ENCODE peak calls at places on chromosomes 5 and 9, in seven cellular contexts. I is heart right ventricle, F is BE2C, O is left ventricle myocardium inferior, R is cardiac muscle cell, D is left lung, N is lung. H is an unnamed sample.

GRCh38 chr9:18442629-18443491 is 31.1 kb upstream of the ADAMTSL1 start:
- DNase-seq in I (peak; percentile 74), F (peak; percentile 66), O (peak; percentile 72), R (peak; percentile 78), D (peak; percentile 59), N (peak; percentile 50), H (peak; percentile 75)

GRCh38 chr9:114291064-114291474 is 31.8 kb upstream of the ORM1 start:
- DNase-seq in I (peak; percentile 62), F (peak; percentile 71), O (peak; percentile 65), R (peak; percentile 69), D (peak; percentile 89), N (peak; percentile 68), H (peak; percentile 76)

GRCh38 chr5:72268753-72269410 is 51.2 kb downstream of the MRPS27 start:
- DNase-seq in I (peak; percentile 19), F (peak; percentile 82), O (no peak), R (peak; percentile 62), D (no peak), N (peak; percentile 33), H (peak; percentile 19)

GRCh38 chr9:133990366-133991210 is 1.5 kb downstream of the VAV2 start:
- DNase-seq in I (no peak), F (peak; percentile 59), O (no peak), R (peak; percentile 40), D (peak; percentile 78), N (peak; percentile 42), H (peak; percentile 78)

GRCh38 chr5:77356740-77357139 is 135.4 kb downstream of the WDR41 start:
- DNase-seq in I (no peak), F (peak; percentile 55), O (no peak), R (no peak), D (no peak), N (no peak), H (no peak)

GRCh38 chr5:167356374-167356773 is 935.1 kb upstream of the WWC1 start:
- DNase-seq in I (no peak), F (no peak), O (no peak), R (no peak), D (no peak), N (no peak), H (no peak)

GRCh38 chr5:122262107-122262506 is 49.9 kb upstream of the SNCAIP start:
- DNase-seq in I (no peak), F (no peak), O (no peak), R (no peak), D (no peak), N (no peak), H (no peak)

GRCh38 chr5:133739381-133739780 is 127.0 kb upstream of the FSTL4 start:
- DNase-seq in I (no peak), F (no peak), O (no peak), R (no peak), D (no peak), N (no peak), H (no peak)

GRCh38 chr5:98372351-98372750 is 401.1 kb upstream of the RGMB start:
- DNase-seq in I (no peak), F (no peak), O (no peak), R (no peak), D (no peak), N (no peak), H (no peak)

GRCh38 chr5:26282190-26282589 is 756.2 kb downstream of the CDH9 start:
- DNase-seq in I (no peak), F (no peak), O (no peak), R (no peak), D (no peak), N (no peak), H (no peak)

GRCh38 chr9:106860731-106861584 is 2.0 kb upstream of the ZNF462 start:
- DNase-seq in I (peak; percentile 32), F (peak; percentile 20), O (peak; percentile 42), R (peak; percentile 49), D (peak; percentile 82), N (peak; percentile 45), H (no peak)

GRCh38 chr5:179243333-179243732 is 101.9 kb downstream of the ADAMTS2 start:
- DNase-seq in I (no peak), F (no peak), O (no peak), R (no peak), D (peak; percentile 4), N (no peak), H (peak; percentile 7)

GRCh38 chr9:98129451-98129881 is 10.4 kb upstream of the TRIM14 start:
- DNase-seq in I (no peak), F (no peak), O (no peak), R (no peak), D (no peak), N (peak; percentile 44), H (no peak)

GRCh38 chr9:117704597-117704996 is 394 bp downstream of the TLR4 start:
- DNase-seq in I (no peak), F (no peak), O (no peak), R (no peak), D (no peak), N (no peak), H (no peak)

GRCh38 chr5:56410696-56411095 is 177.6 kb upstream of the ANKRD55 start:
- DNase-seq in I (no peak), F (no peak), O (no peak), R (no peak), D (no peak), N (no peak), H (no peak)

GRCh38 chr9:13095056-13095455 is 184.4 kb downstream of the MPDZ start:
- DNase-seq in I (no peak), F (no peak), O (no peak), R (no peak), D (no peak), N (no peak), H (no peak)

GRCh38 chr9:91837982-91838731 is 111.9 kb downstream of the ROR2 start:
- DNase-seq in I (peak; percentile 31), F (peak; percentile 75), O (peak; percentile 51), R (peak; percentile 65), D (peak; percentile 86), N (peak; percentile 82), H (no peak)

GRCh38 chr5:74642543-74642863 is 2.0 kb upstream of the ENC1 start:
- DNase-seq in I (no peak), F (no peak), O (no peak), R (no peak), D (no peak), N (no peak), H (no peak)
- H3K4me1 ChIP-seq in I (peaks cover 13% of the 10 kb centered on the region), F (peaks cover 16% of the 10 kb centered on the region), O (peaks cover 65% of the 10 kb centered on the region), R (no peaks in the 10 kb centered on the region), D (peaks cover 19% of the 10 kb centered on the region), N (peaks cover 9% of the 10 kb centered on the region), H (no peaks in the 10 kb centered on the region)

GRCh38 chr5:141121563-141121962 is at the start of gene PCDHB4:
- DNase-seq in I (peak; percentile 45), F (peak; percentile 74), O (no peak), R (no peak), D (no peak), N (no peak), H (no peak)
- TF ChIP-seq CTCF in I (no peak), F (peak; percentile 81), O (peak; percentile 42), R (no peak), D (no peak), N (no peak), H (no peak)

GRCh38 chr9:21970001-21970799 is 24.0 kb downstream of the CDKN2A start:
- DNase-seq in I (no peak), F (no peak), O (no peak), R (no peak), D (no peak), N (no peak), H (no peak)
- H3K27me3 ChIP-seq in I (peaks cover 100% of the 10 kb centered on the region), F (peaks cover 4% of the 10 kb centered on the region), O (peaks cover 100% of the 10 kb centered on the region), R (peaks cover 100% of the 10 kb centered on the region), D (peaks cover 100% of the 10 kb centered on the region), N (peaks cover 4% of the 10 kb centered on the region), H (peaks cover 9% of the 10 kb centered on the region)

DNA sequence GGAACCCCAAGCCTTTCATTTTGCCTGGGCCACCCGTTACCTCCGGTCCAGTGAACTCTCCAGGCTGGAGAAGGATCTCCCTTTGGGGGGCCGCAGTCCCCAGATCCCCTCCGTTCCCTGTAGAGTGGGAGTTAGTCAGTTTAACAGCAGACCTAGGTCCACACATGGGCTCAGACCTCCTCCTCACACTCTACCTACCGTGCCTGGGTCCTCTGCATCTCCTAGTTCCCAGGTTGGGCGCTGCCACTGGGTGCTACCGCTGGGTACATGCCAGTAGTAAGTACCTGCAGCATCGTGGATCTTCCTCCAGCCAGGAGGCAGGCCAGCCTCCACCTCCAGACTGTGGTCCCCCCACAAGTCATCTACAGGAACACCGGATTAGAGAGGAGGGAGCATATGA is 844 bp downstream of the APBB3 start:
- DNase-seq in I (no peak), F (no peak), O (no peak), R (no peak), D (no peak), N (no peak), H (no peak)
- H3K4me1 ChIP-seq in I (peaks cover 22% of the 10 kb centered on the region), F (peaks cover 4% of the 10 kb centered on the region), O (peaks cover 68% of the 10 kb centered on the region), R (peaks cover 14% of the 10 kb centered on the region), D (peaks cover 17% of the 10 kb centered on the region), N (peaks cover 32% of the 10 kb centered on the region), H (peaks cover 62% of the 10 kb centered on the region)

GRCh38 chr9:137178201-137178938 is 6.5 kb upstream of the TMEM210 start:
- DNase-seq in I (no peak), F (no peak), O (no peak), R (no peak), D (no peak), N (no peak), H (no peak)
- TF ChIP-seq CTCF in I (no peak), F (no peak), O (no peak), R (no peak), D (no peak), N (no peak), H (no peak)

GRCh38 chr5:115770466-115770865 is 46.0 kb downstream of the CDO1 start:
- DNase-seq in I (no peak), F (peak; percentile 31), O (no peak), R (peak; percentile 16), D (no peak), N (no peak), H (no peak)

GRCh38 chr5:115773010-115773580 is 43.4 kb downstream of the CDO1 start:
- DNase-seq in I (peak; percentile 44), F (no peak), O (peak; percentile 14), R (no peak), D (no peak), N (no peak), H (no peak)

GRCh38 chr5:115766608-115767007 is 49.9 kb downstream of the CDO1 start:
- DNase-seq in I (no peak), F (no peak), O (no peak), R (no peak), D (no peak), N (no peak), H (no peak)

DNA sequence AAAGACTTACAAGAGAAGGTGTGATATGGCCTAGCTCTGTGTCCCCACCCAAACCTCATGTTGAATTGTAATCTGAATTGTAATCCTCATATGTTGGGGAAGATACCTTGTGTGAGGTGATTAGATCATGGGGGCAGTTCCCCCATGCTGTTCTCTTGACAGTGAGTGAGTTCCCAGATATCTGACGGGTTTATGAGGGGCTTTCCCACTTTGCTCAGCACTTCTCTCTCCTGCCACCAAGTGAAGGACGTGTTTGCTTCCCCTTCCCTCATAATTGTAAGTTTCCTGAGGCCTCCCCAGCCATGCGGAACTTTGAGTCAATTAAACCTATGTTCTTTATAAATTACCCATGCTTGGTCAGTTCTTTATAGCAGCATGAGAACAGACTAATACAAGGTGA is 49.0 kb downstream of the CDO1 start:
- DNase-seq in I (no peak), F (no peak), O (no peak), R (no peak), D (no peak), N (no peak), H (no peak)
- H3K27me3 ChIP-seq in I (no peaks in the 10 kb centered on the region), F (no peaks in the 10 kb centered on the region), O (no peaks in the 10 kb centered on the region), R (no peaks in the 10 kb centered on the region), D (no peaks in the 10 kb centered on the region), N (no peaks in the 10 kb centered on the region), H (no peaks in the 10 kb centered on the region)

GRCh38 chr9:70499621-70500020 is 85.2 kb upstream of the KLF9 start:
- DNase-seq in I (no peak), F (no peak), O (no peak), R (no peak), D (no peak), N (no peak), H (no peak)
- H3K4me1 ChIP-seq in I (no peaks in the 10 kb centered on the region), F (no peaks in the 10 kb centered on the region), O (peaks cover 33% of the 10 kb centered on the region), R (no peaks in the 10 kb centered on the region), D (peaks cover 4% of the 10 kb centered on the region), N (peaks cover 4% of the 10 kb centered on the region), H (no peaks in the 10 kb centered on the region)

H was measured in right lobe of liver.